ENCODE peak calls at places on chromosome 4, in eight cellular contexts. F is transverse colon, K is dorsolateral prefrontal cortex, S is DND-41, Y is pancreas, T is fibroblast of lung, J is OCI-LY7, M is endothelial cell of umbilical vein. R is an unnamed sample.

GRCh38 chr4:155666701-155667537 is at the start of gene GUCY1A1:
- DNase-seq in F (peak; percentile 16), K (peak; percentile 50), S (peak; percentile 80), Y (peak; percentile 81), T (no peak), J (no peak), M (peak; percentile 61), R (peak; percentile 82)

GRCh38 chr4:175929441-175929840 is 117.4 kb upstream of the GPM6A start:
- DNase-seq in F (no peak), K (no peak), S (no peak), Y (no peak), T (no peak), J (no peak), M (no peak), R (no peak)

GRCh38 chr4:126890994-126891393 is 741.8 kb upstream of the INTU start:
- DNase-seq in F (no peak), K (no peak), S (no peak), Y (no peak), T (peak; percentile 42), J (no peak), M (no peak), R (no peak)

GRCh38 chr4:118969359-118969758 is 80.7 kb downstream of the SYNPO2 start:
- DNase-seq in F (peak; percentile 35), K (no peak), S (no peak), Y (no peak), T (peak; percentile 88), J (peak; percentile 4), M (peak; percentile 72), R (peak; percentile 90)

GRCh38 chr4:91963489-91963888 is 340.3 kb upstream of the GRID2 start:
- DNase-seq in F (no peak), K (no peak), S (no peak), Y (no peak), T (peak; percentile 67), J (no peak), M (no peak), R (no peak)

GRCh38 chr4:92304636-92305035 is 870 bp downstream of the GRID2 start:
- DNase-seq in F (no peak), K (no peak), S (no peak), Y (no peak), T (peak; percentile 15), J (no peak), M (no peak), R (no peak)

GRCh38 chr4:105162123-105162796 is 15.6 kb downstream of the TET2 start:
- DNase-seq in F (no peak), K (no peak), S (no peak), Y (no peak), T (no peak), J (no peak), M (no peak), R (no peak)

GRCh38 chr4:53012738-53013137 is 150.6 kb downstream of the RASL11B start:
- DNase-seq in F (no peak), K (no peak), S (peak; percentile 69), Y (no peak), T (peak; percentile 48), J (no peak), M (peak; percentile 67), R (no peak)

GRCh38 chr4:90442619-90443018 is 315.4 kb downstream of the CCSER1 start:
- DNase-seq in F (no peak), K (no peak), S (no peak), Y (no peak), T (no peak), J (no peak), M (no peak), R (no peak)

GRCh38 chr4:180798016-180798574 is 1445.1 kb upstream of the TENM3 start:
- DNase-seq in F (no peak), K (no peak), S (no peak), Y (no peak), T (no peak), J (no peak), M (no peak), R (no peak)

GRCh38 chr4:180805101-180805500 is 1438.1 kb upstream of the TENM3 start:
- DNase-seq in F (no peak), K (no peak), S (no peak), Y (no peak), T (no peak), J (no peak), M (no peak), R (no peak)

GRCh38 chr4:180794352-180794751 is 1448.8 kb upstream of the TENM3 start:
- DNase-seq in F (no peak), K (no peak), S (no peak), Y (no peak), T (no peak), J (peak; percentile 18), M (no peak), R (no peak)

GRCh38 chr4:180799798-180800197 is 1443.4 kb upstream of the TENM3 start:
- DNase-seq in F (no peak), K (no peak), S (no peak), Y (no peak), T (peak; percentile 23), J (no peak), M (no peak), R (no peak)
- H3K4me3 ChIP-seq in F (no peak overlapping the region), K (no peak overlapping the region), S (no peak overlapping the region), Y (no peak overlapping the region), T (no peak overlapping the region), J (no peak overlapping the region), M (no peak overlapping the region), R (no peak overlapping the region)

GRCh38 chr4:169045862-169046584 is 36.0 kb upstream of the CBR4 start:
- DNase-seq in F (no peak), K (no peak), S (no peak), Y (no peak), T (peak; percentile 14), J (no peak), M (no peak), R (no peak)
- TF ChIP-seq CTCF in F (no peak), K (no peak), S (no peak), Y (no peak), T (no peak), J (no peak), M (no peak), R (no peak)

GRCh38 chr4:153530284-153530995 is 64.3 kb downstream of the TMEM131L start:
- DNase-seq in F (no peak), K (no peak), S (peak; percentile 56), Y (no peak), T (no peak), J (no peak), M (peak; percentile 74), R (no peak)
- H3K27ac ChIP-seq in F (peak overlapping the region; percentile 35), K (no peak overlapping the region), S (peak overlapping the region; percentile 55), Y (peak overlapping the region; percentile 42), T (no peak overlapping the region), J (peak overlapping the region; percentile 49), M (no peak overlapping the region), R (peak overlapping the region; percentile 13)

GRCh38 chr4:1310796-1311715 is 21.4 kb downstream of the MAEA start:
- DNase-seq in F (no peak), K (no peak), S (no peak), Y (peak; percentile 65), T (no peak), J (peak; percentile 73), M (no peak), R (no peak)
- H3K4me3 ChIP-seq in F (no peak overlapping the region), K (no peak overlapping the region), S (no peak overlapping the region), Y (no peak overlapping the region), T (no peak overlapping the region), J (peak overlapping the region; percentile 30), M (no peak overlapping the region), R (no peak overlapping the region)

DNA sequence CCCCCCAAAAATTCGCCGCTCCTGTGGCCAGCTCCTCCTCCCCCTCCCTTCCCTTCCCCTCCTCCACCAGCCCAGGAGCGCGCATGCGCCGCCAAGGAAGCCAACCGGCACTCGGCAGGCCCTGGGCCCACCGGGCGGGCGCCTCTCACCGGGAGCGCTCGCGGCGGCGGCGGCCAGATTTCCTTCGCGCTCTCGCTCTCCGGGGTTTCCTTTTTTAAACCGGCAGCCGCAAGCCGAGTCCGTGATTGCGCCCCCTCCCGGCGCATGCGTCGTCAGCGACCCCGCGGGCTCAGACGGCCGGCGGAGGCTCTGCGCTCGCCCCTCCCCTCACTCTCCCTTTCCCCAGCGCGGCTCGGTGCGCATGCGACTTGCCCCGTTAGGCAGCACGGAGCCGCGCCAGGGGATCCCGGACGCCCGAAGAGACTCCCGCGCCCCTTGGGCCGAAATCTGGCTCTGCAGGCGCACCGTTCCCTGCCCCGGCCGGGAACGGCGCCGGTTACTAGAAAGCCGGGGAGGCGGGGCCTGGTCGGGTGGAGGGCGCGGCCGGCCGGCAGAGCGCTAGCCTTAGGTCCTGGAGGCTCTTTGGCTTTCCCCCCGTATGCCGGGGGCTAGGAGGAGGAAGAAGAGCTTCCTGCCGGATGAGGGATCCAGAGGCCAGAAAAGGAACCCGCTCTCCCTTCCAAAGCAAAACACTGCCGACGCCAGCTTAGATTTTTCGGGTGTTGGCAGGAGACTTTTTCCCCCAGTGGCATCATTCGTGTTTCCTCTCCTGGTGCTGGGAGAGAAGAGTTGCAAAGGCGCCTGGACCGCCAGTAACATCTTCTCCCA is at the start of gene CLOCK:
- DNase-seq in F (peak; percentile 86), K (peak; percentile 84), S (peak; percentile 87), Y (peak; percentile 95), T (peak; percentile 91), J (peak; percentile 86), M (peak; percentile 89), R (peak; percentile 92)
- TF ChIP-seq CTCF in F (peak; percentile 63), K (peak; percentile 51), S (peak; percentile 54), Y (peak; percentile 39), T (peak; percentile 34), J (peak; percentile 68), M (peak; percentile 41), R (peak; percentile 49)

GRCh38 chr4:150355858-150356455 is 226.0 kb upstream of the MAB21L2 start:
- DNase-seq in F (no peak), K (no peak), S (no peak), Y (no peak), T (no peak), J (no peak), M (no peak), R (no peak)

GRCh38 chr4:150358691-150359090 is 223.3 kb upstream of the MAB21L2 start:
- DNase-seq in F (no peak), K (no peak), S (no peak), Y (no peak), T (no peak), J (no peak), M (no peak), R (no peak)

GRCh38 chr4:150355404-150355803 is 226.5 kb upstream of the MAB21L2 start:
- DNase-seq in F (no peak), K (no peak), S (no peak), Y (no peak), T (no peak), J (no peak), M (no peak), R (no peak)

GRCh38 chr4:150354214-150354796 is 227.6 kb upstream of the MAB21L2 start:
- DNase-seq in F (no peak), K (no peak), S (no peak), Y (no peak), T (no peak), J (no peak), M (no peak), R (no peak)

DNA sequence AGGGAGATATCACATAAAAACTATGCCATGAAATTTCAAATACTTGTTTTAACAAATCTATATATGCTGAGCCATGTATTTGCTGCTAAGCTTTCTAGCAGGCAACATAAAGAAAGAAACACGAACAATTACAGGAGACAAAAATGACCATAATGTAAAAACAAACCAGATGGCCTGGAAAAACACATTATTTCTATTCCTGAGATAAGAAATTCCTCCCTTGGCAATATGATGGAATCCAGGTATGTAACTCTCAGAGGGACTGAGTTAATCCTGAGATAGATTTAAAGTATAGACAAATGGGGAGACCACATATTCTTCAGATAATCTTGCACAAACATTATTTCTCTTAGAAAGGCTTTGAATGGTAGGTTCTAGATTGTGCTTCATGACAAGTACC is 224.1 kb upstream of the MAB21L2 start:
- DNase-seq in F (no peak), K (no peak), S (no peak), Y (no peak), T (no peak), J (no peak), M (no peak), R (no peak)
- H3K27ac ChIP-seq in F (no peak overlapping the region), K (no peak overlapping the region), S (no peak overlapping the region), Y (no peak overlapping the region), T (no peak overlapping the region), J (no peak overlapping the region), M (no peak overlapping the region), R (no peak overlapping the region)

GRCh38 chr4:81290818-81291217 is 75.8 kb upstream of the PRKG2 start:
- DNase-seq in F (no peak), K (no peak), S (no peak), Y (no peak), T (no peak), J (no peak), M (no peak), R (no peak)
- H3K4me3 ChIP-seq in F (no peak overlapping the region), K (no peak overlapping the region), S (no peak overlapping the region), Y (no peak overlapping the region), T (no peak overlapping the region), J (no peak overlapping the region), M (no peak overlapping the region), R (no peak overlapping the region)

R was measured in sigmoid colon.